ENCODE peak calls at places on chromosomes 6 and 20, in five cellular contexts. B, K, P, M and O are unnamed samples. For H3K27me3 and H3K36me3, the result is how much of the 10 kb centered on the place peaks cover.

GRCh38 chr6:38172739-38173415 is 353.4 kb downstream of the ZFAND3 start:
- DNase-seq in K (no peak), P (no peak), M (no peak), B (no peak), O (no peak)

GRCh38 chr20:50470249-50470858 is 39.8 kb upstream of the PTPN1 start:
- DNase-seq in P (no peak), K (no peak), B (no peak), M (no peak), O (peak)

GRCh38 chr20:49291200-49291599 is 13.3 kb upstream of the ZNFX1 start:
- DNase-seq in M (no peak), P (no peak), K (no peak), B (no peak), O (no peak)

GRCh38 chr6:133892444-133893323 is 3.8 kb downstream of the TCF21 start:
- DNase-seq in B (no peak), K (peak), M (no peak), P (no peak), O (no peak)

GRCh38 chr6:105545947-105546710 is 143.2 kb upstream of the PREP start:
- DNase-seq in K (peak), B (no peak), P (peak), M (peak), O (peak)

GRCh38 chr6:34285571-34285970 is 36.8 kb upstream of the SMIM29 start:
- DNase-seq in B (no peak), P (no peak), M (no peak), K (no peak), O (no peak)

GRCh38 chr6:166005846-166006592 is 161.6 kb downstream of the TBXT start:
- DNase-seq in B (no peak), M (peak), P (peak), K (peak), O (peak)

GRCh38 chr6:117549606-117550005 is 52.7 kb downstream of the GOPC start:
- DNase-seq in M (peak), B (no peak), K (no peak), P (no peak), O (no peak)

GRCh38 chr6:35248300-35248699 is 11.2 kb upstream of the ZNF76 start:
- DNase-seq in K (no peak), M (no peak), P (no peak), B (no peak), O (no peak)

GRCh38 chr6:48535569-48535968 is 424.6 kb upstream of the PTCHD4 start:
- DNase-seq in K (peak), B (no peak), M (peak), P (peak), O (peak)

GRCh38 chr6:12748815-12749521 is 32.4 kb downstream of the PHACTR1 start:
- DNase-seq in K (no peak), M (peak), B (no peak), P (peak), O (no peak)

GRCh38 chr6:154386848-154387717 is 30.5 kb upstream of the IPCEF1 start:
- DNase-seq in M (peak), B (no peak), P (peak), K (peak), O (peak)

GRCh38 chr6:105790635-105791034 is 295.5 kb upstream of the PRDM1 start:
- DNase-seq in K (no peak), B (no peak), M (no peak), P (no peak), O (no peak)

GRCh38 chr6:30685157-30685976 is 1.1 kb downstream of the PPP1R18 start:
- DNase-seq in B (no peak), K (peak), M (no peak), P (no peak), O (no peak)

GRCh38 chr6:14922306-14922705 is 323.6 kb upstream of the JARID2 start:
- DNase-seq in K (no peak), P (peak), B (no peak), M (peak), O (no peak)

GRCh38 chr6:112990971-112991370 is 643.8 kb downstream of the RFPL4B start:
- DNase-seq in K (no peak), B (no peak), P (peak), M (peak), O (no peak)

GRCh38 chr6:44216677-44217331 is at the start of gene MYMX:
- DNase-seq in P (no peak), M (no peak), K (no peak), B (no peak), O (no peak)

GRCh38 chr6:137851669-137852068 is 15.4 kb upstream of the TNFAIP3 start:
- DNase-seq in K (no peak), P (no peak), M (no peak), B (no peak), O (peak)

GRCh38 chr6:30885999-30886896 is 1.9 kb downstream of the DDR1 start:
- DNase-seq in P (peak), M (peak), K (peak), B (no peak), O (peak)

GRCh38 chr6:34532230-34532629 is 23.9 kb downstream of the SPDEF start:
- DNase-seq in P (no peak), M (no peak), B (no peak), K (no peak), O (no peak)

GRCh38 chr6:132041706-132042105 is 90.5 kb upstream of the CCN2 start:
- DNase-seq in P (peak), K (no peak), M (peak), B (no peak), O (no peak)

GRCh38 chr20:34042286-34042685 is 48.6 kb downstream of the RALY start:
- DNase-seq in M (no peak), P (no peak), B (no peak), K (no peak), O (no peak)

GRCh38 chr6:122184260-122184934 is 215.1 kb upstream of the HSF2 start:
- DNase-seq in B (no peak), M (peak), K (peak), P (peak), O (peak)

GRCh38 chr6:29589423-29590048 is 4.6 kb downstream of the OR2H2 start:
- DNase-seq in P (peak), B (peak), M (peak), K (peak), O (peak)

GRCh38 chr20:59148713-59149493 is 14.7 kb upstream of the ZNF831 start:
- DNase-seq in P (no peak), B (no peak), M (no peak), K (no peak), O (no peak)

GRCh38 chr6:16414205-16414604 is 175.8 kb downstream of the GMPR start:
- DNase-seq in K (peak), P (peak), B (no peak), M (peak), O (no peak)

GRCh38 chr20:37651932-37652331 is 41.9 kb upstream of the CTNNBL1 start:
- DNase-seq in K (peak), P (no peak), M (peak), B (no peak), O (peak)

GRCh38 chr20:50538276-50538675 is 28.1 kb downstream of the PTPN1 start:
- DNase-seq in B (no peak), P (no peak), K (no peak), M (no peak), O (no peak)

GRCh38 chr6:95410168-95410567 is 167.2 kb upstream of the MANEA start:
- DNase-seq in P (no peak), B (no peak), M (no peak), K (no peak), O (no peak)

GRCh38 chr6:34393191-34393967 is 910 bp upstream of the NUDT3 start:
- DNase-seq in P (no peak), B (no peak), K (no peak), M (no peak), O (no peak)

GRCh38 chr20:45758096-45758495 is 33.6 kb downstream of the WFDC3 start:
- DNase-seq in B (no peak), K (no peak), M (no peak), P (no peak), O (no peak)

GRCh38 chr20:36040571-36040970 is 72.2 kb downstream of the CNBD2 start:
- DNase-seq in P (no peak), K (no peak), B (no peak), M (no peak), O (no peak)

GRCh38 chr20:31608256-31608980 is 3.3 kb downstream of the ID1 start:
- DNase-seq in B (peak), P (peak), K (peak), M (peak), O (peak)

GRCh38 chr6:28224131-28225055 is 682 bp upstream of the ZSCAN9 start:
- DNase-seq in B (no peak), M (no peak), P (no peak), K (no peak), O (no peak)

GRCh38 chr20:23566199-23566932 is 1.9 kb downstream of the CST9L start:
- DNase-seq in K (no peak), P (no peak), M (no peak), B (no peak), O (no peak)

GRCh38 chr6:65289491-65289890 is 417.5 kb downstream of the EYS start:
- DNase-seq in B (no peak), K (no peak), P (peak), M (peak), O (peak)

GRCh38 chr6:53119349-53119748 is 29.3 kb downstream of the GCM1 start:
- DNase-seq in M (peak), B (no peak), K (peak), P (no peak), O (peak)

GRCh38 chr6:169527306-169527705 is 174.5 kb downstream of the WDR27 start:
- DNase-seq in M (peak), P (peak), K (no peak), B (no peak), O (peak)
- H3K27me3 ChIP-seq in M (under half), P (under half), K (under half), B (under half), O (under half)

GRCh38 chr20:57610261-57610952 is 9.8 kb downstream of the ZBP1 start:
- DNase-seq in K (no peak), M (no peak), P (no peak), B (no peak), O (no peak)
- H3K36me3 ChIP-seq in K (under half), M (under half), P (under half), B (under half), O (under half)

GRCh38 chr20:30503992-30504570 is 753.4 kb upstream of the DEFB115 start:
- DNase-seq in M (no peak), B (no peak), P (peak), K (no peak), O (no peak)

GRCh38 chr20:30500829-30501440 is 756.5 kb upstream of the DEFB115 start:
- DNase-seq in B (no peak), M (no peak), P (no peak), K (no peak), O (no peak)

GRCh38 chr20:30502670-30503069 is 754.8 kb upstream of the DEFB115 start:
- DNase-seq in M (no peak), P (no peak), K (peak), B (no peak), O (no peak)

GRCh38 chr20:30499123-30499522 is 758.3 kb upstream of the DEFB115 start:
- DNase-seq in B (no peak), M (no peak), K (no peak), P (no peak), O (no peak)
- H3K27me3 ChIP-seq in B (under half), M (under half), K (under half), P (under half), O (under half)

GRCh38 chr6:156509496-156509895 is 267.7 kb upstream of the ARID1B start:
- DNase-seq in B (no peak), P (no peak), M (no peak), K (no peak), O (no peak)

GRCh38 chr6:156511051-156511450 is 266.1 kb upstream of the ARID1B start:
- DNase-seq in B (no peak), P (no peak), M (no peak), K (no peak), O (no peak)

GRCh38 chr6:156513504-156513903 is 263.7 kb upstream of the ARID1B start:
- DNase-seq in P (no peak), M (no peak), K (no peak), B (no peak), O (no peak)

GRCh38 chr6:156510242-156510641 is 266.9 kb upstream of the ARID1B start:
- DNase-seq in K (no peak), M (no peak), P (no peak), B (no peak), O (no peak)

GRCh38 chr6:156511570-156511969 is 265.6 kb upstream of the ARID1B start:
- DNase-seq in K (no peak), M (no peak), P (no peak), B (no peak), O (no peak)
- H3K36me3 ChIP-seq in K (under half), M (under half), P (under half), B (under half), O (under half)